ENCODE peak calls at places on chromosomes 4 and X, in six cellular contexts. K, W, L, B, R and E are unnamed samples.

GRCh38 chrX:78754917-78755316 is 7.4 kb downstream of the LPAR4 start:
- DNase-seq in L (no peak), K (no peak), B (no peak), R (no peak), W (no peak), E (no peak)

GRCh38 chrX:123884809-123885408 is 25.1 kb downstream of the XIAP start:
- DNase-seq in R (no peak), L (peak), W (peak), B (no peak), K (no peak), E (no peak)

GRCh38 chrX:68823413-68824151 is 5.2 kb upstream of the EFNB1 start:
- DNase-seq in K (peak), R (peak), L (no peak), B (no peak), W (no peak), E (no peak)

GRCh38 chr4:87266986-87267385 is 46.6 kb upstream of the KLHL8 start:
- DNase-seq in R (no peak), B (no peak), W (no peak), K (no peak), L (no peak), E (no peak)

GRCh38 chrX:81241753-81242152 is 39.9 kb downstream of the SH3BGRL start:
- DNase-seq in W (no peak), R (no peak), B (no peak), L (no peak), K (no peak), E (no peak)

GRCh38 chr4:174538123-174538875 is 16.0 kb upstream of the HPGD start:
- DNase-seq in L (no peak), K (no peak), R (no peak), B (no peak), W (no peak), E (no peak)

GRCh38 chrX:39854772-39855747 is 242.7 kb downstream of the BCOR start:
- DNase-seq in W (peak), K (no peak), R (no peak), B (no peak), L (no peak), E (no peak)

GRCh38 chr4:81030061-81030616 is 369 bp upstream of the BMP3 start:
- DNase-seq in W (no peak), K (no peak), B (no peak), L (no peak), R (no peak), E (no peak)